ENCODE peak calls at places on chromosomes 1 and 21, in nine cellular contexts. L is heart left ventricle; C is aorta; E is stimulated activated CD4-positive, alpha-beta T cell treated with anti-CD3 and anti-CD28 coated beads, Interleukin-2, amount 100 ng/mL, for 24 hours; B is activated naive CD4-positive, alpha-beta T cell; Y is nucleus accumbens; Z is activated CD8-positive, alpha-beta T cell treated with anti-CD3 and anti-CD28 coated beads for 36 hours; O is H4; J is A172. Q is an unnamed sample.

GRCh38 chr21:45209046-45209445 is 78.6 kb downstream of the POFUT2 start:
- DNase-seq in L (no peak), C (no peak), E (no peak), B (no peak), Y (no peak), Z (no peak), O (peak), J (peak), Q (no peak)

GRCh38 chr1:91744973-91745648 is 140.8 kb downstream of the TGFBR3 start:
- DNase-seq in L (peak), C (no peak), E (no peak), B (no peak), Y (no peak), Z (no peak), O (no peak), J (no peak), Q (no peak)

GRCh38 chr1:33445108-33445507 is 14.2 kb upstream of the PHC2 start:
- DNase-seq in L (no peak), C (no peak), E (no peak), B (no peak), Y (no peak), Z (no peak), O (no peak), J (no peak), Q (no peak)

GRCh38 chr1:24318988-24319863 is at the start of gene GRHL3:
- DNase-seq in L (no peak), C (no peak), E (no peak), B (no peak), Y (no peak), Z (no peak), O (no peak), J (no peak), Q (no peak)

GRCh38 chr1:223102797-223103533 is 40.1 kb downstream of the TLR5 start:
- DNase-seq in L (peak), C (no peak), E (no peak), B (no peak), Y (no peak), Z (no peak), O (no peak), J (peak), Q (no peak)

GRCh38 chr1:145961425-145962156 is 2.8 kb downstream of the ANKRD34A start:
- DNase-seq in L (peak), C (peak), E (peak), B (peak), Y (peak), Z (peak), O (no peak), J (no peak), Q (peak)

GRCh38 chr1:153742411-153743142 is 14.7 kb downstream of the INTS3 start:
- DNase-seq in L (no peak), C (no peak), E (no peak), B (no peak), Y (no peak), Z (peak), O (no peak), J (no peak), Q (peak)

GRCh38 chr1:116855788-116856187 is 53.9 kb upstream of the PTGFRN start:
- DNase-seq in L (no peak), C (no peak), E (no peak), B (no peak), Y (no peak), Z (no peak), O (peak), J (no peak), Q (no peak)

GRCh38 chr21:32790626-32791025 is 19.1 kb upstream of the PAXBP1 start:
- DNase-seq in L (no peak), C (no peak), E (no peak), B (no peak), Y (no peak), Z (no peak), O (no peak), J (no peak), Q (no peak)

GRCh38 chr1:109341944-109342925 is 35.4 kb upstream of the MYBPHL start:
- DNase-seq in L (no peak), C (no peak), E (no peak), B (no peak), Y (no peak), Z (no peak), O (no peak), J (no peak), Q (no peak)

GRCh38 chr1:22600071-22600816 is 36.2 kb upstream of the C1QA start:
- DNase-seq in L (no peak), C (no peak), E (no peak), B (no peak), Y (no peak), Z (no peak), O (no peak), J (no peak), Q (no peak)

GRCh38 chr1:178774263-178774662 is 49.2 kb downstream of the RALGPS2 start:
- DNase-seq in L (no peak), C (no peak), E (no peak), B (no peak), Y (no peak), Z (no peak), O (no peak), J (peak), Q (peak)

GRCh38 chr1:9311029-9311428 is 18.3 kb downstream of the SPSB1 start:
- DNase-seq in L (no peak), C (no peak), E (no peak), B (no peak), Y (peak), Z (no peak), O (no peak), J (no peak), Q (no peak)

GRCh38 chr1:183652107-183652506 is 1.0 kb downstream of the APOBEC4 start:
- DNase-seq in L (no peak), C (no peak), E (no peak), B (no peak), Y (no peak), Z (peak), O (no peak), J (no peak), Q (peak)